ENCODE peak calls at places on chromosomes 3 and 15, in seven cellular contexts. Q, T, X, Y, L, V and C are unnamed samples.
A peak's percentile ranks its signal among the peaks of the same experiment; 100 is the strongest.

GRCh38 chr3:107665351-107665750 is 142.6 kb downstream of the BBX start:
- DNase-seq in Q (no peak), T (no peak), X (no peak), Y (no peak), L (no peak), V (no peak), C (no peak)

GRCh38 chr3:31345581-31345980 is 187.1 kb upstream of the STT3B start:
- DNase-seq in Q (no peak), T (no peak), X (no peak), Y (no peak), L (no peak), V (no peak), C (no peak)

GRCh38 chr3:67200618-67201017 is 202.5 kb downstream of the KBTBD8 start:
- DNase-seq in Q (no peak), T (no peak), X (no peak), Y (no peak), L (no peak), V (no peak), C (no peak)

GRCh38 chr3:188352196-188352927 is 198.4 kb downstream of the LPP start:
- DNase-seq in Q (no peak), T (no peak), X (no peak), Y (no peak), L (no peak), V (no peak), C (no peak)

GRCh38 chr3:148601766-148602685 is 95.7 kb upstream of the AGTR1 start:
- DNase-seq in Q (no peak), T (no peak), X (no peak), Y (peak; percentile 69), L (peak; percentile 9), V (no peak), C (no peak)

GRCh38 chr3:153050978-153051377 is 111.0 kb upstream of the RAP2B start:
- DNase-seq in Q (no peak), T (no peak), X (no peak), Y (no peak), L (no peak), V (no peak), C (no peak)

GRCh38 chr3:171790898-171791694 is 19.2 kb downstream of the PLD1 start:
- DNase-seq in Q (no peak), T (no peak), X (no peak), Y (no peak), L (peak; percentile 81), V (no peak), C (no peak)

GRCh38 chr15:85504739-85505676 is 124.6 kb downstream of the AKAP13 start:
- DNase-seq in Q (peak; percentile 44), T (peak; percentile 24), X (no peak), Y (peak; percentile 74), L (peak; percentile 41), V (peak; percentile 72), C (no peak)

GRCh38 chr3:52973806-52974205 is 72.1 kb downstream of the SFMBT1 start:
- DNase-seq in Q (no peak), T (no peak), X (no peak), Y (no peak), L (peak; percentile 78), V (no peak), C (no peak)

GRCh38 chr3:184524981-184525336 is 36.6 kb upstream of the EPHB3 start:
- DNase-seq in Q (no peak), T (no peak), X (peak; percentile 41), Y (no peak), L (no peak), V (no peak), C (no peak)

GRCh38 chr3:126287536-126288181 is 69.5 kb downstream of the KLF15 start:
- DNase-seq in Q (peak; percentile 52), T (no peak), X (peak; percentile 67), Y (peak; percentile 80), L (peak; percentile 42), V (peak; percentile 64), C (no peak)

GRCh38 chr3:119239421-119239820 is 1.3 kb downstream of the B4GALT4 start:
- DNase-seq in Q (peak; percentile 32), T (no peak), X (no peak), Y (no peak), L (no peak), V (no peak), C (no peak)

GRCh38 chr15:51190424-51191068 is 95.8 kb upstream of the TNFAIP8L3 start:
- DNase-seq in Q (no peak), T (no peak), X (peak; percentile 23), Y (no peak), L (no peak), V (no peak), C (no peak)

GRCh38 chr3:161430307-161430706 is 59.0 kb upstream of the SPTSSB start:
- DNase-seq in Q (no peak), T (no peak), X (no peak), Y (no peak), L (no peak), V (no peak), C (no peak)
- H3K27ac ChIP-seq in Q (no peak overlapping the region), T (no peak overlapping the region), X (no peak overlapping the region), Y (no peak overlapping the region), L (no peak overlapping the region), V (no peak overlapping the region), C (no peak overlapping the region)

DNA sequence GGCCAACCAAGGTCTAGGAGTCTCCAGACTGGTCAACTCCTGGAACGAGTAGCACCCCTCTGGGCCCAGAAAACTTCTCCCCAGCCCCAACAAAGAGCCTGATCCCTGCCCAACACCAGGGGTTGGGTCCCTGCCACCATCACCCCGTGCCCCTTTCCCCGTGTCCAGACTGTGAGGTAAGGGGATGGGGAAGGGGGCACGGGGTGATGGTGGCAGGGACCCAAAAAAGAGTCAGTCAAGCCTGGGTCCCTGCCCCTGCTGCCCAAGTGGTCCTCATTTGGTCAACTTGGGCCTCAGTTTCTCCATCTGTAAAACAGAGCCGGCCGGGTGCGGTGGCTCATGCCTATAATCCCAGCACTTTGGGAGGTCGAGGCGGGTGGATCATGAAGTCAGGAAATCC is 1.1 kb upstream of the NBEAL2 start:
- DNase-seq in Q (no peak), T (no peak), X (no peak), Y (no peak), L (no peak), V (no peak), C (no peak)
- H3K27ac ChIP-seq in Q (no peak overlapping the region), T (no peak overlapping the region), X (peak overlapping the region; percentile 93), Y (peak overlapping the region; percentile 87), L (no peak overlapping the region), V (no peak overlapping the region), C (peak overlapping the region; percentile 91)

GRCh38 chr3:178386401-178386800 is 149.8 kb upstream of the KCNMB2 start:
- DNase-seq in Q (no peak), T (no peak), X (no peak), Y (no peak), L (no peak), V (no peak), C (no peak)
- H3K27ac ChIP-seq in Q (no peak overlapping the region), T (no peak overlapping the region), X (no peak overlapping the region), Y (no peak overlapping the region), L (no peak overlapping the region), V (no peak overlapping the region), C (no peak overlapping the region)

GRCh38 chr3:123078101-123078500 is 11.3 kb downstream of the PDIA5 start:
- DNase-seq in Q (no peak), T (no peak), X (no peak), Y (no peak), L (no peak), V (peak; percentile 80), C (no peak)

GRCh38 chr3:123076496-123077418 is 9.9 kb downstream of the PDIA5 start:
- DNase-seq in Q (no peak), T (no peak), X (no peak), Y (peak; percentile 41), L (no peak), V (peak; percentile 44), C (no peak)

GRCh38 chr3:123072564-123072963 is 5.7 kb downstream of the PDIA5 start:
- DNase-seq in Q (no peak), T (no peak), X (no peak), Y (no peak), L (no peak), V (no peak), C (no peak)

GRCh38 chr3:123076112-123076495 is 9.3 kb downstream of the PDIA5 start:
- DNase-seq in Q (no peak), T (no peak), X (no peak), Y (no peak), L (no peak), V (no peak), C (no peak)

DNA sequence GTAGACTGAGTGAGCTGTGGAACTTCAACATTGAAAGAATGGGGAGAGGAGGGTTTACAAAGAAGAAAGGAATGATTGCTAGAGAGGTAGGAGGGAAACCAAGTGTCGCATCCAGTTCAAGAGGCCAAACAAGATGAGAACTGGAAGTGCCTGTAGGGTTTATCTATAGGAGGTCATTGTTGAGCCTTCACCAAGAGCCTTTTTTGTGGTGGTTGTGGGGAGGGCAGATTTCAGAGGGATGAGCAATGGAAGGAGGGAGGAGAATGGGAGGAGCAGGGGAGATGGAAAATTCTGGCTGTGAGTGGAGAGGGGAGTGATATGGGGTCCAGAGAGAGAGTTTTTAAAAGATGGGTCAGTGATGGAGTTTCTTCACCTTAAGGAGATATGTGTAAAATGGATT is 8.5 kb downstream of the PDIA5 start:
- DNase-seq in Q (peak; percentile 36), T (no peak), X (no peak), Y (no peak), L (no peak), V (no peak), C (no peak)
- H3K27ac ChIP-seq in Q (no peak overlapping the region), T (no peak overlapping the region), X (no peak overlapping the region), Y (no peak overlapping the region), L (no peak overlapping the region), V (peak overlapping the region; percentile 50), C (no peak overlapping the region)

GRCh38 chr15:95715116-95715888 is 615.2 kb upstream of the NR2F2 start:
- DNase-seq in Q (no peak), T (no peak), X (no peak), Y (no peak), L (no peak), V (no peak), C (no peak)

GRCh38 chr15:95713315-95713714 is 617.2 kb upstream of the NR2F2 start:
- DNase-seq in Q (no peak), T (no peak), X (no peak), Y (no peak), L (no peak), V (no peak), C (no peak)

GRCh38 chr15:95715919-95716318 is 614.6 kb upstream of the NR2F2 start:
- DNase-seq in Q (no peak), T (no peak), X (no peak), Y (no peak), L (peak; percentile 13), V (no peak), C (no peak)

GRCh38 chr15:95712785-95713184 is 617.7 kb upstream of the NR2F2 start:
- DNase-seq in Q (no peak), T (no peak), X (no peak), Y (no peak), L (peak; percentile 45), V (no peak), C (no peak)

GRCh38 chr15:95709959-95710695 is 620.4 kb upstream of the NR2F2 start:
- DNase-seq in Q (no peak), T (no peak), X (no peak), Y (no peak), L (no peak), V (no peak), C (no peak)
- H3K27ac ChIP-seq in Q (no peak overlapping the region), T (no peak overlapping the region), X (no peak overlapping the region), Y (no peak overlapping the region), L (no peak overlapping the region), V (no peak overlapping the region), C (no peak overlapping the region)